ENCODE peak calls at places on chromosomes 7 and 10, in four cellular contexts. V is K562, R is WTC11, J is HepG2. B is an unnamed sample.

GRCh38 chr7:135245826-135246825 is 12.5 kb downstream of the STRA8 start:
- DNase-seq in R (no peak), J (no peak), V (no peak), B (no peak)

GRCh38 chr7:155576900-155577508 is 30.6 kb upstream of the CNPY1 start:
- DNase-seq in R (no peak), J (no peak), V (no peak), B (no peak)

GRCh38 chr10:114624941-114625780 is 32.9 kb downstream of the ABLIM1 start:
- DNase-seq in R (no peak), V (no peak), J (peak), B (no peak)

GRCh38 chr10:100128951-100129350 is 47.3 kb upstream of the CPN1 start:
- DNase-seq in J (no peak), V (no peak), R (no peak), B (no peak)

GRCh38 chr7:151086802-151087246 is 549 bp downstream of the AGAP3 start:
- DNase-seq in R (peak), V (peak), J (no peak), B (no peak)

GRCh38 chr10:47161465-47161864 is 138.5 kb upstream of the GDF10 start:
- DNase-seq in R (no peak), J (no peak), V (no peak), B (no peak)

GRCh38 chr7:31744294-31744874 is 57.4 kb downstream of the PPP1R17 start:
- DNase-seq in V (peak), R (peak), J (peak), B (peak)

GRCh38 chr7:47937065-47937687 is 11.1 kb downstream of the PKD1L1 start:
- DNase-seq in J (no peak), V (no peak), R (no peak), B (no peak)

GRCh38 chr7:102833343-102833742 is 79.5 kb upstream of the LRRC17 start:
- DNase-seq in R (no peak), V (no peak), J (no peak), B (no peak)

GRCh38 chr7:46003896-46004875 is 83.1 kb upstream of the IGFBP3 start:
- DNase-seq in R (no peak), J (no peak), V (no peak), B (no peak)

GRCh38 chr7:9030131-9030530 is 596.7 kb downstream of the NXPH1 start:
- DNase-seq in R (no peak), V (no peak), J (no peak), B (no peak)

GRCh38 chr10:100805543-100806355 is 60.4 kb downstream of the PAX2 start:
- DNase-seq in V (no peak), R (no peak), J (no peak), B (no peak)

GRCh38 chr7:40058636-40059035 is 75.8 kb downstream of the MPLKIP start:
- DNase-seq in R (no peak), V (no peak), J (no peak), B (no peak)

GRCh38 chr7:40058027-40058426 is 76.4 kb downstream of the MPLKIP start:
- DNase-seq in R (no peak), J (no peak), V (no peak), B (no peak)

GRCh38 chr7:40059057-40059456 is 75.4 kb downstream of the MPLKIP start:
- DNase-seq in R (no peak), J (no peak), V (no peak), B (no peak)

DNA sequence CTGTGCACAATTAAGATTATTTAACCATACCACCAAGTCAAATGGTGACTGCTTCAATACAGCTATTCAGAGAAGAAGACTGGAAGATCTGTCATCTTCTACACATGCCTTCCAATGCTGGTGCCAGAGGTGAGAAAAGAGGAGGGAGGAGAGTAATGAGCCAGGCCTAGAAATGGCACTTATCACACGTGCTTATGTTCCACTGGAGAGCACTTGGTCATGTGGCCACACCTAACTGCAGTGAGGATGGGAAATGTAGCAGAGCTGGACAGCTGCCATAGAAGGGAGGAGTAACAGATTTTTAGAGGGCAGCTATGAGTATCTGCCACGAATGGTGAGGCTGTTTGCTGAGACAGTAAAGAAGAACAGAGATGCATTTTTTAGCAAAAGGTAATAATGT is 77.1 kb downstream of the MPLKIP start:
- DNase-seq in R (no peak), V (peak), J (no peak), B (no peak)
- TF ChIP-seq ELF4 in R (no peak), V (no peak), J (no peak), B (no peak)

DNA sequence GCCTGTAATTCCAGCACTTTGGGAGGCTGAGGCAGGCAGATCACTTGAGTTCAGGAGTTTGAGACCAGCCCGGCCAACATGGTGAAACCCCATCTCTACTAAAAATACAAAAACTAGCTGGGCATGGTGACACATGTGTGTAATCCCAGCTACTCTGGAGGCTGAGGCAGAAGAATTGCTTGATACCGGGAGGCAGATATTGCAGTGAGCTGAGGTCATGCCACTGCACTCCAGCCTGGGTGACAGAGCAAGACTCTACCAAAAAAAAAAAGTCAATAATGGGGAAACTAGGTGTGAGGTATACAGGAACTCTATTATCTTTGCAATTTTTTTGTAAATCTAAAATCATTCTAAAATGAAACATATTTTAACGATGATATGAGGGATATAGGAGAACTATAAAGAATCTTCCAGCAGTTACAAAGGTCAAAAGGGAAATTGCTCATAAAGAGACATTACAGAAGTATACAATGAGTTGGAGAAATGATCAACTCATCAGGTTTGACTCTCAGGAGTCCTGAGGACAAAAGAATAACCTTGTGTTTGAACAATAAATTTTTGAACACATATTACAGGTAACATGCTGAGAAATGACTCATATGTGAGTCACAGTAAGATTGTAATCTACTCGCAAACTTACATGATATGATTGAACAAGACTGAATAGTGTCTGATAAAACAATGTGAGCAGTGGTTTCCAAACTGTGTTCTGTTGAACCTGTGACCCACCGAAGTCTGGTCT is 272.6 kb downstream of the FGFR2 start:
- DNase-seq in R (no peak), V (no peak), J (peak), B (no peak)
- TF ChIP-seq ELF4 in R (no peak), V (no peak), J (no peak), B (no peak)

DNA sequence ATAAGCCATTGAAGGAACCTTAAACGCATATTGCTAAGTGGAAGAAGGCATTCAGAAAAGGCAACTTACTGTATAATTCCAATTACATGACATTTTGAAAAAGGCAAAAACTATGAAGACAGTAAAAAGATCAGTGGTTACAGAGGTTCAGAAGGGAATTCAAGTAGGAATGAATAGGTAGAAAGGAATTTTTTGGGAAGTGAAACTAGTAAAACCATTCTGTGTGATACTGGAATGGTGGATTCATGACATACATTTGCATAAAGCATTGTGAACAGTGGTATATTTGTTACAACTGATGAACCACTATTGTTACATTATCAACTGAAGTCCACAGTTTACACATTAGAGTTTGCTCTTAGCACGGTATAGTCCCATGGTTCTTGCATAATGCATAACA is 114.2 kb upstream of the GPR22 start:
- DNase-seq in V (no peak), J (no peak), R (no peak), B (no peak)
- TF ChIP-seq ELF4 in V (no peak), J (no peak), R (no peak), B (no peak)

GRCh38 chr7:139695616-139696015 is 82.2 kb downstream of the HIPK2 start:
- DNase-seq in R (no peak), V (no peak), J (no peak), B (no peak)
- TF ChIP-seq ELF4 in R (no peak), V (no peak), J (no peak), B (no peak)

GRCh38 chr7:27606270-27607209 is 56.1 kb downstream of the HIBADH start:
- DNase-seq in R (no peak), J (peak), V (no peak), B (peak)
- TF ChIP-seq ELF4 in R (no peak), J (no peak), V (no peak), B (no peak)

DNA sequence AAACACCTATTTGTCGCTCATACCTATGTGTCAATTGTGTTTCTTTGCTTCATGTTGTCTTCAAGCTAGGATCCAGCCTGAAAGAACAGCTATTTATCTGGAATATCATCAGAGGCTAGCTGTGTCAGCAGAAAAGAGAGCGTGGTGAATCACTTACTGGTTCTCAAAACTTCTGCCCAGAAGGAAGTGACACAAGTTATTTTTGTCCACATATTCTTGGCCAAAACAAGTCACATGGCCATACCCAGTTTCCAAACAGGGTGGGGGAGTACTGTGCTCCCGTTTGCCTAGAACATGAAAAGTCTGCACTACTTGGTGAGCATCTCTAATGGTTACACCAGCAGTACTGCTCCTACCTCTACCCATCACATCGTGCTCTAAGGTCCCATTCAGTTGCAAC is 160.9 kb upstream of the CSTF2T start:
- DNase-seq in V (no peak), J (no peak), R (no peak), B (no peak)
- TF ChIP-seq ELF4 in V (no peak), J (no peak), R (no peak), B (no peak)